ENCODE peak calls at places on chromosomes 6 and 20, in six cellular contexts. One of them, this sample, is unnamed.

GRCh38 chr6:160507420-160507819 is 156.7 kb downstream of the LPA start:
- DNase-seq in HCT116: no peak
- DNase-seq in ovary: no peak
- DNase-seq in right lobe of liver: peak
- DNase-seq in A549: no peak
- DNase-seq in vagina: no peak
- DNase-seq in this sample: no peak

GRCh38 chr6:2876210-2877056 is 26.7 kb downstream of the SERPINB9 start:
- DNase-seq in HCT116: peak
- DNase-seq in ovary: peak
- DNase-seq in right lobe of liver: peak
- DNase-seq in A549: peak
- DNase-seq in vagina: no peak
- DNase-seq in this sample: no peak

GRCh38 chr6:105644073-105644489 is 241.2 kb upstream of the PREP start:
- DNase-seq in HCT116: no peak
- DNase-seq in ovary: no peak
- DNase-seq in right lobe of liver: no peak
- DNase-seq in A549: no peak
- DNase-seq in vagina: no peak
- DNase-seq in this sample: no peak

GRCh38 chr6:46263709-46264091 is 92.9 kb upstream of the ENPP5 start:
- DNase-seq in HCT116: no peak
- DNase-seq in ovary: no peak
- DNase-seq in right lobe of liver: no peak
- DNase-seq in A549: no peak
- DNase-seq in vagina: no peak
- DNase-seq in this sample: no peak

GRCh38 chr20:52454660-52455059 is 263.1 kb upstream of the ZFP64 start:
- DNase-seq in HCT116: no peak
- DNase-seq in ovary: no peak
- DNase-seq in right lobe of liver: no peak
- DNase-seq in A549: no peak
- DNase-seq in vagina: no peak
- DNase-seq in this sample: no peak

GRCh38 chr6:125789167-125789566 is 1.6 kb upstream of the NCOA7 start:
- DNase-seq in HCT116: no peak
- DNase-seq in ovary: no peak
- DNase-seq in right lobe of liver: no peak
- DNase-seq in A549: no peak
- DNase-seq in vagina: no peak
- DNase-seq in this sample: no peak

GRCh38 chr6:16363749-16364148 is 125.4 kb downstream of the GMPR start:
- DNase-seq in HCT116: no peak
- DNase-seq in ovary: no peak
- DNase-seq in right lobe of liver: no peak
- DNase-seq in A549: no peak
- DNase-seq in vagina: no peak
- DNase-seq in this sample: no peak

GRCh38 chr6:8086755-8087306 is 15.5 kb downstream of the EEF1E1 start:
- DNase-seq in HCT116: no peak
- DNase-seq in ovary: no peak
- DNase-seq in right lobe of liver: no peak
- DNase-seq in A549: no peak
- DNase-seq in vagina: no peak
- DNase-seq in this sample: no peak

DNA sequence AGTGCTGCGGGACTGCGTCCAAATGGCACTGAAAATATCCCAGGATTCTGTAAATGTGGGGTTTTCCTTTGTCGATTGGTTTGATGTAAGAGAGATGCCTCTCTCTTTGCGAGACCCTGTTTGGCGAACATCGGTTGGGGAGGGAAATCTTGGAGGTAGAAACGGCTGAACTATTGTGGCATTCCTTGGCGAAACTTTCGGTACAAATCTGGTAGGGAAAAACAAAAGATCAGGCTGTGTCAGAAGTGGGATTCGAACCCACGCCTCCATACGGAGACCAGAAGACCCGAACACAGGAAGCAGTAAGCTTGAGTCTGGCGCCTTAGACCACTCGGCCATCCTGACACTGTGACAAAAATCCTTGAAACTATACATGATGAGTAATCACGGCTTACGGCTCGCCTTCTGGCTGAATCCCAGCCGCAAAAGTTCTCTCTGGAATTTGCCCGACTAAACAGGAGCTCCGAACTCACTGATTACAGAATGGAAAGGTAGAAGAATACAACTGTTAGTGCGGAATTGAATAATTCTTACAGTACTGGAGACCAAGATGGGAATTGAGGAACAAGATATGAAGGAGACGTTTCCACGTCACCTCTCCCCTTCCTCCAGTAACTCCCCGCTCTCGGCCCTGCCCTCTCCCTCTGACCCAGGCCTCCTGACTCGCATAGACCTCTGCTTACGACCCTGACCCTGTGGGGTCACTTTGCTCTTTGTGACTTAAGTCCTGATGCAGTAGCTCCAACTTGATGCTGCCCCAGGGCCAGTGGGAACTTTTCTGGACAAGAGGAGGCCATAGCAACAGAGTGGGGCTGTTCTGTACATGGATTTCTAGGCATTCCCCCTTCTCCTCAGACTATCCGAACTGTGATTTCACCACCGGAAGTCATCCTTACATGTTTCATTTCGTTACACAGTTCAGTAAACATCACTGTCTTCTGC is 132.8 kb upstream of the ZNF184 start:
- DNase-seq in HCT116: peak
- DNase-seq in ovary: no peak
- DNase-seq in right lobe of liver: no peak
- DNase-seq in A549: peak
- DNase-seq in vagina: no peak
- DNase-seq in this sample: no peak
- H3K4me3 ChIP-seq in HCT116: peak
- H3K4me3 ChIP-seq in ovary: no peak
- H3K4me3 ChIP-seq in right lobe of liver: no peak
- H3K4me3 ChIP-seq in A549: peak
- H3K4me3 ChIP-seq in vagina: peak
- H3K4me3 ChIP-seq in this sample: no peak

GRCh38 chr6:112231609-112232060 is 22.7 kb downstream of the LAMA4 start:
- DNase-seq in HCT116: no peak
- DNase-seq in ovary: no peak
- DNase-seq in right lobe of liver: no peak
- DNase-seq in A549: no peak
- DNase-seq in vagina: no peak
- DNase-seq in this sample: no peak

GRCh38 chr6:112233864-112234263 is 20.5 kb downstream of the LAMA4 start:
- DNase-seq in HCT116: no peak
- DNase-seq in ovary: no peak
- DNase-seq in right lobe of liver: no peak
- DNase-seq in A549: no peak
- DNase-seq in vagina: no peak
- DNase-seq in this sample: no peak

GRCh38 chr6:112234596-112234995 is 19.8 kb downstream of the LAMA4 start:
- DNase-seq in HCT116: no peak
- DNase-seq in ovary: no peak
- DNase-seq in right lobe of liver: no peak
- DNase-seq in A549: no peak
- DNase-seq in vagina: no peak
- DNase-seq in this sample: no peak

GRCh38 chr6:112235956-112236355 is 18.4 kb downstream of the LAMA4 start:
- DNase-seq in HCT116: no peak
- DNase-seq in ovary: no peak
- DNase-seq in right lobe of liver: no peak
- DNase-seq in A549: no peak
- DNase-seq in vagina: no peak
- DNase-seq in this sample: no peak

GRCh38 chr6:112232845-112233256 is 21.5 kb downstream of the LAMA4 start:
- DNase-seq in HCT116: no peak
- DNase-seq in ovary: no peak
- DNase-seq in right lobe of liver: peak
- DNase-seq in A549: no peak
- DNase-seq in vagina: no peak
- DNase-seq in this sample: no peak
- TF ChIP-seq POLR2A in HCT116: no peak
- TF ChIP-seq POLR2A in ovary: no peak
- TF ChIP-seq POLR2A in right lobe of liver: peak
- TF ChIP-seq POLR2A in A549: no peak
- TF ChIP-seq POLR2A in vagina: no peak
- TF ChIP-seq POLR2A in this sample: no peak

GRCh38 chr20:39773380-39774000 is 811.3 kb downstream of the DHX35 start:
- DNase-seq in HCT116: no peak
- DNase-seq in ovary: no peak
- DNase-seq in right lobe of liver: no peak
- DNase-seq in A549: no peak
- DNase-seq in vagina: no peak
- DNase-seq in this sample: no peak
- TF ChIP-seq CTCF in HCT116: no peak
- TF ChIP-seq CTCF in ovary: no peak
- TF ChIP-seq CTCF in right lobe of liver: no peak
- TF ChIP-seq CTCF in A549: no peak
- TF ChIP-seq CTCF in vagina: no peak
- TF ChIP-seq CTCF in this sample: no peak

GRCh38 chr20:22216984-22217383 is 367.4 kb downstream of the FOXA2 start:
- DNase-seq in HCT116: no peak
- DNase-seq in ovary: no peak
- DNase-seq in right lobe of liver: no peak
- DNase-seq in A549: no peak
- DNase-seq in vagina: no peak
- DNase-seq in this sample: no peak
- H3K4me3 ChIP-seq in HCT116: no peak
- H3K4me3 ChIP-seq in ovary: no peak
- H3K4me3 ChIP-seq in right lobe of liver: no peak
- H3K4me3 ChIP-seq in A549: no peak
- H3K4me3 ChIP-seq in vagina: no peak
- H3K4me3 ChIP-seq in this sample: no peak

GRCh38 chr6:127902933-127903332 is 2.1 kb upstream of the THEMIS start:
- DNase-seq in HCT116: no peak
- DNase-seq in ovary: no peak
- DNase-seq in right lobe of liver: no peak
- DNase-seq in A549: no peak
- DNase-seq in vagina: no peak
- DNase-seq in this sample: no peak

GRCh38 chr6:127893541-127893940 is 7.3 kb downstream of the THEMIS start:
- DNase-seq in HCT116: no peak
- DNase-seq in ovary: no peak
- DNase-seq in right lobe of liver: no peak
- DNase-seq in A549: no peak
- DNase-seq in vagina: no peak
- DNase-seq in this sample: no peak

GRCh38 chr6:127900935-127901334 is at the start of gene THEMIS:
- DNase-seq in HCT116: no peak
- DNase-seq in ovary: no peak
- DNase-seq in right lobe of liver: no peak
- DNase-seq in A549: no peak
- DNase-seq in vagina: no peak
- DNase-seq in this sample: no peak

GRCh38 chr6:127891731-127892326 is 9.0 kb downstream of the THEMIS start:
- DNase-seq in HCT116: no peak
- DNase-seq in ovary: no peak
- DNase-seq in right lobe of liver: no peak
- DNase-seq in A549: no peak
- DNase-seq in vagina: no peak
- DNase-seq in this sample: no peak

DNA sequence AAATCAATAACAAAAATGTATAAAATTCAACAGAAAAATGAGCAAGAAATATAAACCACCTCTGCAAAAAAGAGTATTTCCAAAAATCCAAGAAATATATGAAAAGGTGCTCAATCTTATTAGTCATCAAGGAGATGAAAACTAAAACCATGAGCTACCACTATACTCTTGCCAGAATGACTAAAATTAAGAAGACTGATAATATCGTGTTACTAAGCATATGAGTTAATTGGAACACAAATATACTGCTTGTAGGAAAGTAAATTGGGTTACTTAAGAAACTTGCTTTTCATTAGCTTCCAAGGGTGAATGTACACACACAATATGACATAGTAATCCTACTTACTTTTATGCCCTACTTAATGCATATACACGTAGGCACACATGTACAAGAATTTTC is 3.4 kb downstream of the THEMIS start:
- DNase-seq in HCT116: no peak
- DNase-seq in ovary: no peak
- DNase-seq in right lobe of liver: no peak
- DNase-seq in A549: no peak
- DNase-seq in vagina: no peak
- DNase-seq in this sample: no peak
- TF ChIP-seq POLR2A in HCT116: no peak
- TF ChIP-seq POLR2A in ovary: no peak
- TF ChIP-seq POLR2A in right lobe of liver: no peak
- TF ChIP-seq POLR2A in A549: no peak
- TF ChIP-seq POLR2A in vagina: no peak
- TF ChIP-seq POLR2A in this sample: no peak

GRCh38 chr20:7348253-7348652 is 580.8 kb downstream of the BMP2 start:
- DNase-seq in HCT116: no peak
- DNase-seq in ovary: no peak
- DNase-seq in right lobe of liver: no peak
- DNase-seq in A549: no peak
- DNase-seq in vagina: no peak
- DNase-seq in this sample: no peak

GRCh38 chr20:7346562-7346961 is 579.1 kb downstream of the BMP2 start:
- DNase-seq in HCT116: no peak
- DNase-seq in ovary: no peak
- DNase-seq in right lobe of liver: no peak
- DNase-seq in A549: no peak
- DNase-seq in vagina: no peak
- DNase-seq in this sample: no peak

GRCh38 chr20:7355056-7355455 is 585.2 kb downstream of the HAO1 start:
- DNase-seq in HCT116: no peak
- DNase-seq in ovary: no peak
- DNase-seq in right lobe of liver: no peak
- DNase-seq in A549: no peak
- DNase-seq in vagina: no peak
- DNase-seq in this sample: no peak

GRCh38 chr20:7347409-7347808 is 579.9 kb downstream of the BMP2 start:
- DNase-seq in HCT116: no peak
- DNase-seq in ovary: no peak
- DNase-seq in right lobe of liver: no peak
- DNase-seq in A549: no peak
- DNase-seq in vagina: no peak
- DNase-seq in this sample: no peak

DNA sequence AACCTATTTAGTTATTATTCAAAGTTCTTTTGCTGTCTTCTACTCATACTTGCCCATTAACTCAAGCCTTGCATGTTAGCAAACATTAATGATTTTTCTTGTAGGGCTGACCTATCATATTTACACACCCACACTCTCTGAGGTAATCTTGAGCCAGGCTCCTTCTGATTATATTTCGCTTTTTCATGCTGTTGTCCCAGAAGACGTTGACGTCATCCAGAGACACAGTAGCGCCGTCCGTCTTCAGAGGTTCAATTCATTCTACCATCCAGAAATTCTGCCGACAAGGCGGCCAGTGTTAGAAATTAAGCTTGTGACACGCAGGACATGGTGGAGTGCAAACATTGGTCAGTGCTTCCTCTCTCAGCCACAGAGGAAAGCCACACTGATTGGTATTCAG is 584.7 kb downstream of the BMP2 start:
- DNase-seq in HCT116: no peak
- DNase-seq in ovary: no peak
- DNase-seq in right lobe of liver: no peak
- DNase-seq in A549: no peak
- DNase-seq in vagina: no peak
- DNase-seq in this sample: no peak
- TF ChIP-seq CTCF in HCT116: no peak
- TF ChIP-seq CTCF in ovary: no peak
- TF ChIP-seq CTCF in right lobe of liver: no peak
- TF ChIP-seq CTCF in A549: no peak
- TF ChIP-seq CTCF in vagina: no peak
- TF ChIP-seq CTCF in this sample: no peak